ENCODE peak calls at places on chromosomes 7 and 10, in four cellular contexts. X, C, L and O are unnamed samples.

GRCh38 chr10:74206727-74207126 is 55.7 kb downstream of the ADK start:
- DNase-seq in X (peak), C (no peak), L (no peak), O (no peak)

GRCh38 chr10:101158101-101159058 is 27.3 kb downstream of the TLX1 start:
- DNase-seq in X (no peak), C (no peak), L (no peak), O (no peak)

GRCh38 chr7:135743907-135744789 is 4.5 kb downstream of the FAM180A start:
- DNase-seq in X (no peak), C (no peak), L (no peak), O (no peak)

GRCh38 chr10:83357004-83357403 is 782.3 kb upstream of the GHITM start:
- DNase-seq in X (no peak), C (no peak), L (no peak), O (no peak)

GRCh38 chr7:104160375-104160774 is 47.4 kb downstream of the ORC5 start:
- DNase-seq in X (no peak), C (no peak), L (no peak), O (no peak)

GRCh38 chr10:119871881-119872609 is 598 bp downstream of the MCMBP start:
- DNase-seq in X (peak), C (peak), L (peak), O (peak)

GRCh38 chr10:105398202-105398601 is 757.1 kb downstream of the SORCS3 start:
- DNase-seq in X (no peak), C (no peak), L (no peak), O (no peak)

GRCh38 chr10:11035318-11035920 is 17.7 kb downstream of the CELF2 start:
- DNase-seq in X (no peak), C (no peak), L (no peak), O (no peak)

GRCh38 chr10:14555806-14556205 is 218.9 kb downstream of the FAM107B start:
- DNase-seq in X (no peak), C (no peak), L (no peak), O (no peak)

GRCh38 chr10:72740526-72740925 is 48.6 kb downstream of the MCU start:
- DNase-seq in X (peak), C (no peak), L (no peak), O (no peak)

GRCh38 chr7:49643321-49643720 is 130.1 kb upstream of the VWC2 start:
- DNase-seq in X (no peak), C (no peak), L (no peak), O (peak)

GRCh38 chr10:77801474-77802238 is 124.9 kb downstream of the DLG5 start:
- DNase-seq in X (no peak), C (no peak), L (no peak), O (no peak)

GRCh38 chr7:113015038-113015645 is 71.5 kb downstream of the GPR85 start:
- DNase-seq in X (peak), C (no peak), L (no peak), O (no peak)

GRCh38 chr7:124566576-124566975 is 199.0 kb downstream of the GPR37 start:
- DNase-seq in X (no peak), C (no peak), L (no peak), O (no peak)

GRCh38 chr7:138962561-138963270 is 18.5 kb downstream of the KIAA1549 start:
- DNase-seq in X (no peak), C (no peak), L (no peak), O (no peak)

GRCh38 chr7:29091722-29092121 is 54.6 kb downstream of the CPVL start:
- DNase-seq in X (no peak), C (peak), L (no peak), O (no peak)

GRCh38 chr7:20238754-20239324 is 21.7 kb upstream of the MACC1 start:
- DNase-seq in X (no peak), C (no peak), L (no peak), O (no peak)

GRCh38 chr10:12041766-12042408 is 722 bp downstream of the UPF2 start:
- DNase-seq in X (peak), C (peak), L (no peak), O (no peak)

GRCh38 chr7:2248984-2249694 is 7.1 kb downstream of the NUDT1 start:
- DNase-seq in X (peak), C (no peak), L (no peak), O (no peak)

GRCh38 chr10:78450239-78450638 is 416.6 kb downstream of the RPS24 start:
- DNase-seq in X (no peak), C (no peak), L (no peak), O (no peak)

GRCh38 chr7:6409991-6410693 is 37.6 kb downstream of the DAGLB start:
- DNase-seq in X (no peak), C (no peak), L (no peak), O (no peak)